ENCODE peak calls at places on chromosomes 11 and 22, in four cellular contexts. L is K562, N is HepG2, I is H1. Y is an unnamed sample.

GRCh38 chr11:29336727-29337212 is 680.1 kb downstream of the KCNA4 start:
- DNase-seq in I (no peak), L (no peak), N (no peak), Y (no peak)

GRCh38 chr11:61550665-61551227 is 30.1 kb downstream of the SYT7 start:
- DNase-seq in N (no peak), I (no peak), L (no peak), Y (no peak)

GRCh38 chr11:61067782-61068181 is 34.5 kb upstream of the CD5 start:
- DNase-seq in L (no peak), I (no peak), N (no peak), Y (no peak)

GRCh38 chr11:103862827-103863213 is 173.6 kb upstream of the DDI1 start:
- DNase-seq in I (no peak), L (no peak), N (no peak), Y (no peak)

GRCh38 chr11:32353884-32354283 is 81.5 kb downstream of the WT1 start:
- DNase-seq in I (no peak), N (no peak), L (no peak), Y (no peak)

GRCh38 chr11:125207866-125208425 is 43.4 kb downstream of the PKNOX2 start:
- DNase-seq in I (no peak), N (no peak), L (no peak), Y (no peak)

GRCh38 chr11:17528906-17529813 is 15.1 kb downstream of the USH1C start:
- DNase-seq in L (no peak), N (no peak), I (no peak), Y (no peak)

GRCh38 chr11:45805305-45806071 is 539 bp downstream of the SLC35C1 start:
- DNase-seq in N (peak), L (no peak), I (no peak), Y (no peak)

DNA sequence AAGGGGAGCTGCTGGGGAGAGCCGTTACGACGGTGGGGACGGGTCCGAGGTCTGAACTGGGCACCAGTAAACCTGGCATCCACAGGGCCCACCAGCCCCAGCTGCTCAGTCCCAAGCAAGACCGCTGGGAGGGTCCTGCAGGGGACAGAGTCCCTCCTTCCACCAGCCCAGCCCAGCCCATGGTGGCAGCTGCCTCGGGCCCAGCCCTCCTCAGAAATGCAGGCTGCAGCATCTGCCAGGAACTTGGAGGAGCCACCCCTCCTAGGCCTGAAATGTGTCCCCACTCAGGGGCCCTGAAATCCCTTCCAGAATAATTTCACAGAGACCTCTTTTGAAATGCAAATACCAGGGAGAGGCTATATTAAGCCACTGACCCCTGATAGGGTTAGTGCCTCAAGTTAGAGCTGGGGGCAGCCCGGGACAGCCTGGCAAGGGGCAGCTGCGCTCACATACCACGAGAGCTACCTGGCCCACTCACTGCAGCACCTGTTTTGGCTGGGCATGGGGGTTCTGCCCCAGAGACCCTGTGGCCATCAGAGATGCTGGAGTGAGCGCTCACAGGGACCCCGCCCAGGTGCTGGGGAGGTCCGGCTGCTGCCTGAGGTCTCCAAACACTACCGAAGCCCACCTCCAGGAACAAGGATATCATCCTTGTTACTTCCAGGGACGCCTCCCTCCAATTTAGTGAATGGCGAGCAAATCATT is 53.1 kb downstream of the CELSR1 start:
- DNase-seq in I (no peak), L (no peak), N (no peak), Y (no peak)
- TF ChIP-seq FOSL1 in I (no peak), L (no peak), N (no peak), Y (no peak)

GRCh38 chr11:63783925-63784592 is 15.5 kb upstream of the ZFTA start:
- DNase-seq in I (no peak), N (peak), L (no peak), Y (no peak)
- TF ChIP-seq FOSL1 in I (no peak), N (no peak), L (no peak), Y (no peak)

GRCh38 chr11:2383823-2384722 is 7.0 kb downstream of the CD81 start:
- DNase-seq in I (no peak), L (peak), N (no peak), Y (no peak)
- TF ChIP-seq FOSL1 in I (no peak), L (no peak), N (no peak), Y (no peak)

GRCh38 chr11:131491503-131491902 is 121.1 kb downstream of the NTM start:
- DNase-seq in L (no peak), I (no peak), N (no peak), Y (no peak)

GRCh38 chr11:131499199-131499598 is 128.8 kb downstream of the NTM start:
- DNase-seq in L (no peak), I (no peak), N (no peak), Y (no peak)

GRCh38 chr11:131498631-131499053 is 128.2 kb downstream of the NTM start:
- DNase-seq in N (no peak), L (no peak), I (no peak), Y (no peak)

DNA sequence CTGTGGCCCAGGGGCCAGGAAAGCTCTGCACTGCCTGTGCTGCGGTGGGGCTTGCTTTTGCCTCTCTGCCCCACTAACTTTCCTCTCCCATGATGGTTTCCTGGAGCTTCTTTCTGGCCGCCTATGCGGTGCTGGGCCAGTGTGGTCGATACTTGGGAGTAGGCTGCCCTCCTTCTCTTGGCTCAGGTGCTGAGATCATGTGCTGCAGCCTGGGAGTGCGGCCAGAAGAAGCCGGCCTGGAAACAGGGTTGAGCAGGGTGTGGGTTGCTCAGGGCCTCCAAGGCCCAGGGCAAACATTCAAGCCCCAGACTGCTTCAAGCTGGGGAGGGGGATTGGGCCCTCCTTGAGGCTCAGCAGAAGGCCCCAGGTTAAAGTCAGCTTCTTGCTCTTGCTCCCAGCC is 125.0 kb downstream of the NTM start:
- DNase-seq in I (no peak), N (no peak), L (no peak), Y (no peak)
- TF ChIP-seq FOSL1 in I (no peak), N (no peak), L (no peak), Y (no peak)

GRCh38 chr11:35247863-35248262 is 108.9 kb downstream of the CD44 start:
- DNase-seq in N (no peak), I (no peak), L (no peak), Y (no peak)
- TF ChIP-seq FOSL1 in N (no peak), I (no peak), L (no peak), Y (no peak)

DNA sequence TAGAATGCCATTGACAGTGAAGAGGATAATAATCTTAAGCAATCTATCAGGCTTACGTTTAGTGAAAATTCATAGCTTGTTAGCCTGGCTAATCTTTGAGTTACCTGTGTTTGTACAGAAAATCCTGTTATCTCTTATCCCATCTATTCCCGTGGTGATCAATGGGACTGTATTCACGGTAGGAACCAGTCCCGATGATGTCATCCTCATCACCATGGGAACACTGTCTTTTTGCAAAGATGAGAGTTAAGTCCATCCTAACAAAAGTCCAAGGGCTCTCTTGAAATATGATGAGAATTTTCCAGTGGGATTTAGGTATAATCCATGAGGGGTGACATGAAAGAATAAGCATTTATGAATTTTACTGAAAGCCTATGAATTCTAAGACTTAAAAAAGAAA is 762.2 kb downstream of the ETS1 start:
- DNase-seq in N (no peak), L (no peak), I (no peak), Y (no peak)
- TF ChIP-seq FOSL1 in N (no peak), L (no peak), I (no peak), Y (no peak)

GRCh38 chr11:120182357-120182756 is 28.5 kb upstream of the OAF start:
- DNase-seq in L (no peak), N (no peak), I (no peak), Y (no peak)
- TF ChIP-seq FOSL1 in L (no peak), N (no peak), I (no peak), Y (no peak)

DNA sequence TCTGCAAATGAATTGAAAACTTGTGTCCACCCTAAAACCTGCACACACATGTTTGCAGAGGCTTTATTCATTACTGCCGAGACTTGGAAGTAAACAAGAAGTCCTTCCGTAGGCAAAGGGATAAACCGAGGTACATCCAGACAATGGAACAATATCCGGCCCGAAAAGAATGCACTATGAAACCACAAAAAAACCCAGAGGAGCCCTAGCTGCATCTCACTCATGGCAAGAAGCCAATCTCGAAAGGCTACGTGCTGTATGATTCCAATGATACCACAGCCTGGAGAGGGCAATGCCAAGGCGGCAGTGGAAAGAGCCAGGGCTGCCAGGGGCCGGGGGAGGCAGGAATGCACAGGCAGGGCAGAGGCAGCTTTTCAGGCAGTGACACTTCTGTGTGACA is 3.2 kb upstream of the MRPL23 start:
- DNase-seq in L (no peak), N (no peak), I (no peak), Y (no peak)
- TF ChIP-seq FOSL1 in L (no peak), N (no peak), I (no peak), Y (no peak)

GRCh38 chr11:113255096-113255495 is 59.3 kb upstream of the TTC12 start:
- DNase-seq in N (no peak), I (no peak), L (no peak), Y (no peak)
- TF ChIP-seq FOSL1 in N (no peak), I (no peak), L (no peak), Y (no peak)

Y was measured in HCT116.